ENCODE peak calls at places on chromosomes 13 and 19, in nine cellular contexts. W, C, F, P, X, S, L, H and E are unnamed samples.

GRCh38 chr13:46307554-46307953 is 79.5 kb downstream of the RUBCNL start:
- DNase-seq in W (no peak), C (no peak), F (no peak), P (peak), X (no peak), S (no peak), L (no peak), H (no peak), E (no peak)

GRCh38 chr13:40668335-40668734 is 1.9 kb upstream of the FOXO1 start:
- DNase-seq in W (peak), C (no peak), F (no peak), P (no peak), X (no peak), S (no peak), L (peak), H (no peak), E (peak)

GRCh38 chr13:74325106-74325505 is 190.9 kb upstream of the KLF12 start:
- DNase-seq in W (peak), C (no peak), F (peak), P (peak), X (no peak), S (no peak), L (peak), H (peak), E (no peak)

GRCh38 chr13:113821847-113822246 is 42.0 kb downstream of the GAS6 start:
- DNase-seq in W (no peak), C (no peak), F (no peak), P (no peak), X (no peak), S (no peak), L (no peak), H (no peak), E (no peak)

GRCh38 chr13:53784331-53784730 is 755.7 kb downstream of the OLFM4 start:
- DNase-seq in W (no peak), C (no peak), F (no peak), P (no peak), X (no peak), S (no peak), L (no peak), H (no peak), E (no peak)

GRCh38 chr13:38415233-38415632 is 65.6 kb downstream of the UFM1 start:
- DNase-seq in W (no peak), C (no peak), F (no peak), P (no peak), X (peak), S (no peak), L (peak), H (no peak), E (no peak)

GRCh38 chr13:19961924-19962323 is 3.4 kb downstream of the ZMYM2 start:
- DNase-seq in W (no peak), C (no peak), F (no peak), P (no peak), X (no peak), S (peak), L (no peak), H (no peak), E (no peak)

GRCh38 chr19:42422576-42423461 is 4.4 kb downstream of the LIPE start:
- DNase-seq in W (no peak), C (peak), F (peak), P (no peak), X (peak), S (peak), L (peak), H (no peak), E (peak)

GRCh38 chr13:26810095-26810494 is 49.5 kb upstream of the GPR12 start:
- DNase-seq in W (no peak), C (no peak), F (no peak), P (no peak), X (no peak), S (no peak), L (no peak), H (no peak), E (no peak)

GRCh38 chr13:94209110-94209509 is 270.4 kb downstream of the DCT start:
- DNase-seq in W (peak), C (no peak), F (no peak), P (peak), X (no peak), S (peak), L (no peak), H (no peak), E (no peak)

GRCh38 chr19:17490411-17490810 is 20.1 kb downstream of the SLC27A1 start:
- DNase-seq in W (no peak), C (no peak), F (no peak), P (no peak), X (no peak), S (no peak), L (no peak), H (no peak), E (peak)

GRCh38 chr13:76383671-76384461 is 502.3 kb downstream of the KCTD12 start:
- DNase-seq in W (peak), C (no peak), F (no peak), P (peak), X (no peak), S (no peak), L (peak), H (peak), E (no peak)